ENCODE peak calls at places on chromosomes 5 and 9, in seven cellular contexts. R is HepG2, C is lower leg skin, D is Panc1, O is hepatocyte, U is right atrium auricular region, E is WTC11. H is an unnamed sample.

GRCh38 chr9:134575817-134576176 is 65.8 kb upstream of the COL5A1 start:
- DNase-seq in C (no peak), D (no peak), U (peak), O (no peak), E (no peak), R (no peak), H (peak)

GRCh38 chr5:171954721-171955120 is 51.7 kb downstream of the FBXW11 start:
- DNase-seq in R (no peak), C (no peak), D (peak), O (no peak), E (no peak), U (no peak), H (no peak)

GRCh38 chr5:28703651-28704260 is 1665.4 kb upstream of the CDH9 start:
- DNase-seq in O (no peak), C (no peak), E (no peak), R (no peak), U (no peak), D (no peak), H (no peak)

GRCh38 chr9:27297050-27297449 is at the start of gene EQTN:
- DNase-seq in O (no peak), C (no peak), R (no peak), E (no peak), D (no peak), U (no peak), H (no peak)

GRCh38 chr9:136364369-136364748 is 815 bp upstream of the DNLZ start:
- DNase-seq in U (no peak), R (no peak), D (no peak), O (no peak), E (peak), C (no peak), H (no peak)

GRCh38 chr9:127862075-127863011 is 7.9 kb upstream of the ENG start:
- DNase-seq in R (no peak), D (no peak), E (no peak), O (no peak), C (peak), U (peak), H (no peak)

GRCh38 chr5:101068298-101068697 is 165.2 kb upstream of the ST8SIA4 start:
- DNase-seq in E (no peak), O (no peak), R (no peak), C (no peak), D (no peak), U (no peak), H (no peak)

GRCh38 chr5:89397096-89397495 is 514.1 kb upstream of the MEF2C start:
- DNase-seq in R (no peak), D (no peak), U (no peak), O (no peak), E (no peak), C (no peak), H (no peak)

GRCh38 chr5:75265731-75266130 is 29.1 kb upstream of the ANKRD31 start:
- DNase-seq in R (peak), C (no peak), D (peak), E (no peak), U (no peak), O (peak), H (no peak)

GRCh38 chr5:94903719-94904118 is 285.2 kb downstream of the SLF1 start:
- DNase-seq in R (no peak), U (no peak), E (no peak), O (no peak), C (peak), D (no peak), H (no peak)

GRCh38 chr9:124291801-124292396 is 34.1 kb downstream of the NEK6 start:
- DNase-seq in O (no peak), U (no peak), E (no peak), R (peak), C (no peak), D (no peak), H (no peak)

GRCh38 chr5:163460562-163461176 is at the start of gene HMMR:
- DNase-seq in C (no peak), O (peak), D (no peak), U (no peak), E (no peak), R (peak), H (no peak)

GRCh38 chr5:153654892-153655520 is 164.5 kb downstream of the GRIA1 start:
- DNase-seq in O (no peak), U (no peak), E (no peak), D (no peak), C (no peak), R (peak), H (no peak)

GRCh38 chr5:88555658-88556057 is 287.0 kb upstream of the TMEM161B start:
- DNase-seq in C (no peak), U (no peak), E (peak), D (no peak), R (no peak), O (no peak), H (no peak)

GRCh38 chr5:132827943-132828673 is 2.3 kb downstream of the SHROOM1 start:
- DNase-seq in R (no peak), O (no peak), U (peak), D (no peak), E (no peak), C (no peak), H (no peak)

GRCh38 chr9:109941771-109942170 is 161.8 kb downstream of the PALM2AKAP2 start:
- DNase-seq in C (no peak), R (no peak), O (no peak), E (no peak), D (no peak), U (no peak), H (no peak)

GRCh38 chr5:68339921-68340321 is 124.4 kb downstream of the PIK3R1 start:
- DNase-seq in U (no peak), E (no peak), C (no peak), D (no peak), O (no peak), R (no peak), H (no peak)

GRCh38 chr5:172858990-172859811 is 25.1 kb downstream of the ERGIC1 start:
- DNase-seq in O (peak), D (peak), C (no peak), E (no peak), R (peak), U (peak), H (no peak)

GRCh38 chr5:176822041-176822425 is 11.7 kb downstream of the UNC5A start:
- DNase-seq in E (no peak), C (no peak), O (no peak), D (no peak), U (no peak), R (no peak), H (no peak)

GRCh38 chr5:153147891-153148623 is 342.4 kb upstream of the GRIA1 start:
- DNase-seq in D (peak), O (peak), U (no peak), C (no peak), R (peak), E (peak), H (no peak)

GRCh38 chr9:27880135-27880534 is 306.9 kb upstream of the C9orf72 start:
- DNase-seq in R (no peak), D (no peak), U (no peak), O (no peak), E (no peak), C (no peak), H (no peak)

GRCh38 chr9:15307523-15307841 is 466 bp upstream of the TTC39B start:
- DNase-seq in R (no peak), U (no peak), O (no peak), E (no peak), C (no peak), D (no peak), H (no peak)

GRCh38 chr9:84293001-84293798 is 47.4 kb downstream of the SLC28A3 start:
- DNase-seq in O (no peak), U (no peak), E (no peak), D (no peak), C (no peak), R (no peak), H (no peak)

GRCh38 chr5:57327934-57328333 is 154.1 kb downstream of the GPBP1 start:
- DNase-seq in O (peak), C (no peak), E (no peak), R (peak), U (no peak), D (no peak), H (no peak)

GRCh38 chr5:1378866-1379659 is 34.2 kb upstream of the CLPTM1L start:
- DNase-seq in C (no peak), E (no peak), U (no peak), R (no peak), O (no peak), D (no peak), H (no peak)

GRCh38 chr5:119082691-119083090 is 11.8 kb downstream of the DMXL1 start:
- DNase-seq in U (no peak), C (no peak), E (no peak), R (no peak), D (no peak), O (no peak), H (no peak)

GRCh38 chr9:16869961-16870605 is 387 bp downstream of the BNC2 start:
- DNase-seq in U (no peak), C (no peak), D (no peak), O (peak), E (peak), R (no peak), H (no peak)

GRCh38 chr5:94969174-94969573 is 315.7 kb downstream of the MCTP1 start:
- DNase-seq in C (no peak), U (no peak), R (no peak), O (peak), E (no peak), D (peak), H (no peak)

GRCh38 chr5:54093861-54094260 is 216.5 kb downstream of the ARL15 start:
- DNase-seq in D (no peak), C (no peak), U (no peak), R (no peak), O (no peak), E (no peak), H (no peak)
- TF ChIP-seq CTCF in D (no peak), C (no peak), U (no peak), R (no peak), O (no peak), E (no peak), H (no peak)

GRCh38 chr5:178069909-178070308 is 43.4 kb upstream of the N4BP3 start:
- DNase-seq in O (peak), C (no peak), E (peak), R (peak), U (no peak), D (no peak), H (no peak)
- TF ChIP-seq CTCF in O (no peak), C (no peak), E (peak), R (peak), U (no peak), D (peak), H (peak)

GRCh38 chr9:6598249-6598725 is 47.2 kb downstream of the GLDC start:
- DNase-seq in D (no peak), R (no peak), U (no peak), E (no peak), C (no peak), O (no peak), H (no peak)

GRCh38 chr9:6600006-6600405 is 45.5 kb downstream of the GLDC start:
- DNase-seq in C (no peak), O (no peak), D (no peak), E (no peak), U (no peak), R (no peak), H (no peak)

GRCh38 chr9:6605202-6605601 is 40.3 kb downstream of the GLDC start:
- DNase-seq in C (no peak), U (no peak), D (no peak), R (no peak), E (no peak), O (no peak), H (no peak)

GRCh38 chr9:6600426-6600825 is 45.1 kb downstream of the GLDC start:
- DNase-seq in O (no peak), D (no peak), U (no peak), E (no peak), C (no peak), R (no peak), H (no peak)
- TF ChIP-seq CTCF in O (no peak), D (no peak), U (no peak), E (no peak), C (no peak), R (no peak), H (no peak)

GRCh38 chr9:2336055-2336454 is 285.5 kb upstream of the VLDLR start:
- DNase-seq in U (no peak), E (no peak), C (no peak), D (no peak), O (no peak), R (no peak), H (no peak)
- TF ChIP-seq CTCF in U (no peak), E (no peak), C (no peak), D (no peak), O (peak), R (no peak), H (peak)

GRCh38 chr9:132187006-132187760 is 25.3 kb downstream of the NTNG2 start:
- DNase-seq in R (no peak), D (no peak), C (no peak), U (no peak), E (no peak), O (no peak), H (no peak)
- TF ChIP-seq CTCF in R (no peak), D (no peak), C (no peak), U (no peak), E (no peak), O (no peak), H (no peak)

H was measured in osteocyte.